ENCODE peak calls at places on chromosomes 3 and 15, in ten cellular contexts. G, K, V, I, P, H, T, N, Y and A are unnamed samples.

GRCh38 chr3:107143206-107143605 is 234.0 kb upstream of the CCDC54 start:
- DNase-seq in P (no peak), V (no peak), Y (no peak), N (no peak), T (no peak), I (no peak), K (no peak), G (no peak), H (no peak), A (no peak)

GRCh38 chr15:100688549-100689120 is 86.2 kb downstream of the ASB7 start:
- DNase-seq in N (peak; percentile 23), G (no peak), P (no peak), T (no peak), I (no peak), V (no peak), K (no peak), H (no peak), Y (no peak), A (no peak)

GRCh38 chr3:42526616-42527367 is 24.3 kb downstream of the VIPR1 start:
- DNase-seq in V (no peak), Y (no peak), T (no peak), H (no peak), G (peak; percentile 50), K (no peak), N (no peak), I (no peak), P (no peak), A (no peak)

GRCh38 chr3:158509891-158510290 is 61.1 kb upstream of the MLF1 start:
- DNase-seq in Y (no peak), N (no peak), T (no peak), G (no peak), K (no peak), V (no peak), I (no peak), H (no peak), P (no peak), A (no peak)

GRCh38 chr3:128488995-128489859 is 3.8 kb downstream of the GATA2 start:
- DNase-seq in N (peak; percentile 73), I (no peak), P (no peak), T (peak; percentile 64), G (peak; percentile 64), V (peak; percentile 63), Y (peak; percentile 82), K (peak; percentile 87), H (no peak), A (no peak)

GRCh38 chr15:72112111-72112510 is 5.8 kb downstream of the MYO9A start:
- DNase-seq in N (no peak), P (no peak), G (no peak), K (no peak), H (no peak), I (no peak), V (no peak), T (peak; percentile 19), Y (no peak), A (no peak)

GRCh38 chr15:92801774-92802464 is 98.2 kb upstream of the CHD2 start:
- DNase-seq in H (no peak), I (no peak), P (no peak), T (peak; percentile 89), G (no peak), V (peak; percentile 80), N (peak; percentile 87), Y (peak; percentile 98), K (no peak), A (peak; percentile 94)

GRCh38 chr3:170699158-170700053 is 113.5 kb upstream of the SLC7A14 start:
- DNase-seq in P (no peak), K (no peak), T (no peak), I (no peak), H (no peak), N (no peak), G (no peak), Y (no peak), V (no peak), A (no peak)

GRCh38 chr15:78056714-78057269 is 20.7 kb downstream of the TBC1D2B start:
- DNase-seq in I (no peak), T (peak; percentile 65), P (no peak), H (no peak), G (no peak), V (no peak), Y (peak; percentile 50), K (no peak), N (peak; percentile 68), A (peak; percentile 45)

GRCh38 chr15:37019479-37020433 is 80.6 kb downstream of the MEIS2 start:
- DNase-seq in K (no peak), Y (no peak), N (no peak), T (no peak), V (peak; percentile 9), H (no peak), I (no peak), P (no peak), G (no peak), A (peak; percentile 79)